ENCODE peak calls at places on chromosomes 6 and 20, in six cellular contexts. Q, Z, B, G, T and X are unnamed samples.

GRCh38 chr6:2429460-2429859 is 184.1 kb upstream of the GMDS start:
- DNase-seq in G (peak; percentile 70), T (peak; percentile 76), B (no peak), Z (no peak), Q (no peak), X (no peak)

GRCh38 chr20:57611605-57612311 is 8.5 kb downstream of the ZBP1 start:
- DNase-seq in T (no peak), G (no peak), Z (no peak), B (no peak), Q (no peak), X (no peak)

GRCh38 chr6:72218125-72218524 is 331.8 kb downstream of the RIMS1 start:
- DNase-seq in G (peak; percentile 43), T (peak; percentile 38), Z (peak; percentile 52), Q (no peak), B (peak; percentile 46), X (peak; percentile 84)

GRCh38 chr6:151493495-151494234 is at the start of gene CCDC170:
- DNase-seq in Q (no peak), G (peak; percentile 32), B (no peak), T (no peak), Z (peak; percentile 38), X (peak; percentile 56)

GRCh38 chr6:33959661-33960344 is 156.0 kb upstream of the MLN start:
- DNase-seq in Q (no peak), Z (no peak), G (no peak), T (no peak), B (no peak), X (no peak)

GRCh38 chr6:161067749-161068148 is 76.2 kb downstream of the MAP3K4 start:
- DNase-seq in Z (no peak), Q (no peak), G (no peak), B (no peak), T (no peak), X (no peak)

GRCh38 chr6:151154418-151154817 is 85.3 kb upstream of the AKAP12 start:
- DNase-seq in B (no peak), G (peak; percentile 64), T (no peak), Z (no peak), Q (no peak), X (no peak)

GRCh38 chr6:135358907-135359459 is 138.6 kb downstream of the AHI1 start:
- DNase-seq in B (no peak), Q (no peak), Z (no peak), T (peak; percentile 67), G (peak; percentile 61), X (no peak)

GRCh38 chr6:150322452-150322851 is 46.4 kb upstream of the IYD start:
- DNase-seq in B (no peak), Q (no peak), T (no peak), Z (no peak), G (no peak), X (no peak)

GRCh38 chr6:153898360-153899059 is 140.5 kb upstream of the OPRM1 start:
- DNase-seq in Q (no peak), T (no peak), G (no peak), Z (no peak), B (no peak), X (no peak)

GRCh38 chr6:125596020-125596419 is 153.4 kb upstream of the HEY2 start:
- DNase-seq in Q (no peak), G (no peak), T (no peak), Z (no peak), B (no peak), X (no peak)

GRCh38 chr20:62149532-62150235 is 6.1 kb downstream of the SS18L1 start:
- DNase-seq in Q (peak; percentile 32), G (no peak), T (peak; percentile 18), Z (no peak), B (no peak), X (peak; percentile 62)

GRCh38 chr6:70413829-70414494 is 654 bp downstream of the FAM135A start:
- DNase-seq in T (no peak), Z (peak; percentile 17), G (peak; percentile 35), B (no peak), Q (peak; percentile 0), X (no peak)

GRCh38 chr6:71977860-71978259 is 91.5 kb downstream of the RIMS1 start:
- DNase-seq in B (no peak), Z (no peak), Q (no peak), T (no peak), G (no peak), X (no peak)

GRCh38 chr6:23601811-23602340 is 524.1 kb upstream of the NRSN1 start:
- DNase-seq in T (no peak), B (no peak), Q (no peak), G (peak; percentile 4), Z (no peak), X (no peak)

GRCh38 chr20:47543006-47543431 is 41.3 kb downstream of the NCOA3 start:
- DNase-seq in Z (no peak), B (no peak), Q (no peak), T (peak; percentile 43), G (peak; percentile 72), X (no peak)

GRCh38 chr6:121573466-121573865 is 138.0 kb downstream of the GJA1 start:
- DNase-seq in T (no peak), Z (no peak), Q (no peak), G (no peak), B (no peak), X (no peak)

GRCh38 chr6:11427827-11428245 is 109.7 kb upstream of the TMEM170B start:
- DNase-seq in Q (no peak), G (peak; percentile 56), B (no peak), T (peak; percentile 33), Z (no peak), X (no peak)

GRCh38 chr6:11426571-11426970 is 111.0 kb upstream of the TMEM170B start:
- DNase-seq in T (no peak), Z (no peak), B (no peak), Q (peak; percentile 88), G (no peak), X (no peak)

GRCh38 chr6:11428351-11428750 is 109.2 kb upstream of the TMEM170B start:
- DNase-seq in G (no peak), Z (no peak), B (no peak), Q (no peak), T (no peak), X (no peak)

GRCh38 chr6:11425876-11426275 is 111.7 kb upstream of the TMEM170B start:
- DNase-seq in Q (no peak), T (no peak), G (no peak), Z (no peak), B (no peak), X (no peak)

GRCh38 chr6:11427091-11427739 is 110.3 kb upstream of the TMEM170B start:
- DNase-seq in G (no peak), T (no peak), Q (no peak), B (no peak), Z (no peak), X (no peak)
- H3K4me2 ChIP-seq in G (no peak overlapping the region), T (no peak overlapping the region), Q (no peak overlapping the region), B (no peak overlapping the region), Z (no peak overlapping the region), X (no peak overlapping the region)

DNA sequence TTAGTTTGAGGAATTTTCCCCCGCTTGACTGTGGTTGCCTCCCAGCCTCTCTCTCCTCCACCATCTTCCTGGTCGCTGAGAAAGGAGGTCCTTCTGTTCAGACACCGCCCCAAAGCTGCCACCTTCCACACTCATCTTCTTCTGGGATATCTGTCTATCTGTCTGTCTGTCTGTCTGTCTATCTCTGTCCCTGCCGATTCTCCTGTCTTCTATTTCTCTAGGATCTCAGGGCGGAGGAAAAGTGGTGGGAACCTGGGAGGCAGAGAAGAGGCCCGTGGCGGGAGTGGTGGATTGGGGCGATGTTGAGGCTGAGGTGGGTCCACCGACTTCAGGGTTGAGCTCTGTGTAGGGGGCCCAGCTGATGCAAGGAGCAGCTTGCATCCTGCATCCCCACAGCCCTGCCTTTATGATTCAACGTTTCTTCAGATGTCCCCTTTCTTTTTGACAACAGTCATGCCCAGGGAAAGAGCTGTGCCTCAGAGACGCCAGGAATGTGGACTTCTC is 196.9 kb upstream of the ZNF184 start:
- DNase-seq in B (no peak), Q (no peak), Z (no peak), G (peak; percentile 17), T (no peak), X (no peak)
- H4K91ac ChIP-seq in B (no peak overlapping the region), Q (no peak overlapping the region), Z (no peak overlapping the region), G (no peak overlapping the region), T (no peak overlapping the region), X (no peak overlapping the region)

DNA sequence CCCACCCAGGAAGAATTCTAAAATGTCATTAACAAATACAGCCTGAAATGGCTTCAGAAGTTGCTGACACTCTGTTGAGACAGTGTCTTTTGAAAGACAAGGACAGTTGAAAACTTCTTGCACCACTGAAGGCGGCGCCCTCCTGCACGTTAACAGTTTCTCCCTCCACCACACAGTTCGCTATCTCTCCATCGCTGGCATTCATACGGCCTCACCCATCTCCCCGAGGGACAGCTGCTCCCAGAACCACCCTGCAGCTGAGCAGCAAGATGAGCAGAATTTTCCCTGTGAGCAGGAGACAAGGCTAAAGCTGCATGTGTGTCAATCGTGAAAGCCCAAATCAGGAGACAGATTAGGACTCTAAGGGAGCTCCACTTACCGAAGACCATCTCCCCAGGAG is 113.3 kb downstream of the LY86 start:
- DNase-seq in T (no peak), Q (peak; percentile 82), B (no peak), Z (no peak), G (no peak), X (no peak)
- H3K4me2 ChIP-seq in T (no peak overlapping the region), Q (no peak overlapping the region), B (no peak overlapping the region), Z (no peak overlapping the region), G (no peak overlapping the region), X (no peak overlapping the region)

DNA sequence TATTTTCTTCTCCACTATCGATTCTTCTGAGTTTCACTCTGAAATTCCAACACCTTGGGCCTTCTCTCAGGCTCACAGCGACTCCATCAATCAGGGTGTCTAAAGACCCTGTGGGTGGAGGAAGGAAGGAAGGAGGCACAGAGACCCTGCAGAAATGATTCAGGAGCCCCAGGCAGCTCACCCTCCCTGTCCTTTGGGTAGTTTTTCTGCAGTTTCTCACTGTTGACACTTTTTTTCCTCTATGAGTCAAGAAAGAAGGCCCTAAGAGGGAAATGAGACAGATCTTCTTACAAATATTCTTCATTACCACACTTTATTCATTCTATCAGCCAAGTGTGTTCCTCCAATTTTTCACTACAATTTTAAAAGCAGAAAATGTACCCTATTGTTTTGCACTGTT is 34.2 kb upstream of the TBXT start:
- DNase-seq in G (no peak), Z (no peak), T (no peak), B (no peak), Q (no peak), X (no peak)
- H4K91ac ChIP-seq in G (no peak overlapping the region), Z (no peak overlapping the region), T (no peak overlapping the region), B (no peak overlapping the region), Q (no peak overlapping the region), X (no peak overlapping the region)